ENCODE peak calls at places on chromosomes 11 and 22, in seven cellular contexts. U is right lobe of liver, Q is stomach, D is PC-9, P is adrenal gland, L is prostate gland, W is fibroblast of mammary gland. R is an unnamed sample.

GRCh38 chr11:59953463-59954218 is 10.2 kb upstream of the OOSP4A start:
- DNase-seq in W (no peak), L (no peak), U (no peak), D (no peak), Q (no peak), P (no peak), R (no peak)

GRCh38 chr11:64754124-64754918 is 5.5 kb downstream of the PYGM start:
- DNase-seq in W (no peak), D (no peak), Q (no peak), U (no peak), P (no peak), L (no peak), R (no peak)

GRCh38 chr11:48172818-48173609 is 43.6 kb upstream of the OR4B1 start:
- DNase-seq in P (peak), Q (peak), L (peak), D (peak), W (peak), U (peak), R (no peak)

GRCh38 chr11:72333657-72334056 is 89.7 kb upstream of the PHOX2A start:
- DNase-seq in D (no peak), Q (no peak), L (no peak), W (no peak), P (no peak), U (no peak), R (no peak)

GRCh38 chr11:94681852-94682251 is 86.3 kb upstream of the AMOTL1 start:
- DNase-seq in W (no peak), U (no peak), Q (no peak), P (no peak), L (no peak), D (no peak), R (no peak)

GRCh38 chr22:47176573-47177333 is 414.3 kb downstream of the TBC1D22A start:
- DNase-seq in Q (no peak), P (no peak), D (no peak), L (no peak), W (no peak), U (peak), R (no peak)

GRCh38 chr11:82864268-82864667 is 36.0 kb downstream of the PRCP start:
- DNase-seq in Q (peak), U (peak), P (peak), W (peak), D (peak), L (peak), R (no peak)

GRCh38 chr11:67372993-67373915 is at the start of gene CLCF1:
- DNase-seq in Q (peak), L (no peak), D (peak), P (peak), U (peak), W (peak), R (no peak)

GRCh38 chr11:80970016-80970516 is 1529.2 kb upstream of the TENM4 start:
- DNase-seq in Q (no peak), U (no peak), P (no peak), L (no peak), D (no peak), W (peak), R (no peak)

GRCh38 chr11:2688381-2689231 is 11.2 kb downstream of the KCNQ1OT1 start:
- DNase-seq in P (peak), U (no peak), L (no peak), W (no peak), D (no peak), Q (no peak), R (no peak)

GRCh38 chr11:70193411-70194292 is 9.4 kb upstream of the FADD start:
- DNase-seq in L (no peak), D (no peak), U (no peak), P (no peak), Q (no peak), W (no peak), R (no peak)

GRCh38 chr22:40193429-40194421 is 16.0 kb downstream of the TNRC6B start:
- DNase-seq in P (no peak), Q (no peak), L (no peak), D (no peak), U (no peak), W (peak), R (no peak)
- TF ChIP-seq CTCF in P (no peak), Q (no peak), L (peak), D (peak), U (no peak), W (peak), R (peak)

GRCh38 chr11:44315947-44316387 is 6.0 kb upstream of the ALX4 start:
- DNase-seq in D (no peak), L (no peak), P (peak), W (peak), Q (no peak), U (no peak), R (no peak)
- H3K4me3 ChIP-seq in D (no peak), L (no peak), P (no peak), W (peak), Q (peak), U (no peak), R (peak)

GRCh38 chr11:17762309-17762974 is 27.9 kb downstream of the KCNC1 start:
- DNase-seq in P (no peak), Q (no peak), U (no peak), L (no peak), D (no peak), W (no peak), R (no peak)
- TF ChIP-seq CTCF in P (no peak), Q (no peak), U (no peak), L (no peak), D (no peak), W (no peak), R (no peak)

DNA sequence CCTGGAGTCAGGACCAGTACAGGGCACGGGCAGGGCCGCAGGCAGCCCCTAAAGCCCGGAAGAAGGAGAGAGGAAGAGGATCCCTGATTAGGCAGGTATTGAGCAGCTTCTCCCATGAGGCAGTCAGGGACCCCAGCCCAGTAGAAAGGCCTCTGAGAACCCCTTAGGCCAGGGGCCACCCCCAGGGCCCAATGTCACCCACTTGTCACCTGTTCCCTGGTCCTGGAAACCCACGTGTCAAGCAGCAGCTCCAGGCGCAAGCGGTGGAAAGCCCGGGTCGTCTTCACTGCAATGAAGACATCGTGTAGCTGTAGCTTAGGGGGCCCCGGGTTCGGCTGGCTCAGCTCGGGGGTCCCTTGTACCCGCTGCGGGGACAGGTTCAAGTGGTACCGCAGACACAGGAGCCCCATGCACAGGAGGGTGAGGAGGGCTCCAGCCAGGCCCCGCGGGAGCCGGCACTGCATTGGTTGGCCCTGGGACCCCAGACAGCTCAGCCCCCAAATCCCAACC is 415 bp downstream of the MFNG start:
- DNase-seq in U (no peak), W (no peak), Q (no peak), D (no peak), P (no peak), L (no peak), R (no peak)
- H3K4me3 ChIP-seq in U (peak), W (no peak), Q (peak), D (no peak), P (peak), L (peak), R (no peak)

GRCh38 chr22:38201718-38202436 is at the start of gene MAFF:
- DNase-seq in P (peak), U (peak), W (peak), L (peak), Q (peak), D (peak), R (peak)

GRCh38 chr22:38203090-38203810 is 1.5 kb downstream of the MAFF start:
- DNase-seq in U (peak), L (peak), W (no peak), P (peak), D (peak), Q (peak), R (no peak)

GRCh38 chr22:38201371-38201717 is 450 bp upstream of the MAFF start:
- DNase-seq in L (no peak), D (no peak), Q (no peak), W (no peak), P (no peak), U (no peak), R (no peak)

GRCh38 chr22:38203855-38204497 is 2.2 kb downstream of the MAFF start:
- DNase-seq in D (no peak), Q (no peak), U (no peak), L (no peak), P (no peak), W (peak), R (no peak)

DNA sequence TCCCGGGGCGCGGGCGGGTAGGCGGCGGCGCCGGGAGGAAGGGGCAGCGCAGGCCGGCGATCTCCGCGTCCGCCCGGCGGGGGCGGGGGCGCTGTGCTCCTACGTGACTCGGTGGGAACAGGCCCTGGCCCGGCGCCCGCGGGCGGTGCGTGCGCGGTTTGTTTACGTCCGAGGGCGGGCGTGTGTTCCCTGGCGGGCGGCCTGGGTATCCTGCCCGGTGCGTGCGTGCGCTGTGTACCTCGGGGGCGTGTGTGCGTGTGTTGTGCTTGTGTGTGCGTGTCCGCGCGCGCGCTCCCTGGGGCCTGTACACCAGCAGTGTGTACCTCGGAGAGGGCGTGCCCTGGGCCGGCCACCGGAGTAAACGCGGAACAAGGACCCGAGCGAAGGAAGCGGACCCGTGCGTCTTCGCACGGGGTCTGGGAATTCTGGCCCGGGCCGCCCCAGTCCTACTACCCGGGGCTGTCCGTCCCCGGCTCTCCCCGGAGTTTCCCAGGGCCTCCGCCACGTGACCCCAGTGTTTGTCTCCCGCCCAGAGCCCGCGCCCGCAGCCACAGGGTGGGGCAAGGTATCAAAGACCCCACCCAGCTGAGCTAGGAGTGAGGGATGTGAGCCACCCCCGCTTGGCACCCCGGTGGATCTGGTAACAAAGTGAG is 769 bp downstream of the MAFF start:
- DNase-seq in P (peak), L (peak), Q (peak), D (peak), U (peak), W (peak), R (no peak)
- TF ChIP-seq CTCF in P (peak), L (peak), Q (no peak), D (no peak), U (peak), W (no peak), R (no peak)

GRCh38 chr11:61102667-61103491 is 590 bp downstream of the CD5 start:
- DNase-seq in P (no peak), L (no peak), U (no peak), Q (no peak), D (no peak), W (no peak), R (no peak)

GRCh38 chr11:61106296-61106695 is 4.0 kb downstream of the CD5 start:
- DNase-seq in U (no peak), L (no peak), Q (no peak), P (no peak), D (no peak), W (no peak), R (no peak)

GRCh38 chr11:61106906-61107470 is 4.7 kb downstream of the CD5 start:
- DNase-seq in W (no peak), D (no peak), Q (no peak), L (no peak), P (no peak), U (no peak), R (no peak)

GRCh38 chr11:61103851-61104423 is 1.6 kb downstream of the CD5 start:
- DNase-seq in U (no peak), D (no peak), P (no peak), W (no peak), L (no peak), Q (no peak), R (no peak)

DNA sequence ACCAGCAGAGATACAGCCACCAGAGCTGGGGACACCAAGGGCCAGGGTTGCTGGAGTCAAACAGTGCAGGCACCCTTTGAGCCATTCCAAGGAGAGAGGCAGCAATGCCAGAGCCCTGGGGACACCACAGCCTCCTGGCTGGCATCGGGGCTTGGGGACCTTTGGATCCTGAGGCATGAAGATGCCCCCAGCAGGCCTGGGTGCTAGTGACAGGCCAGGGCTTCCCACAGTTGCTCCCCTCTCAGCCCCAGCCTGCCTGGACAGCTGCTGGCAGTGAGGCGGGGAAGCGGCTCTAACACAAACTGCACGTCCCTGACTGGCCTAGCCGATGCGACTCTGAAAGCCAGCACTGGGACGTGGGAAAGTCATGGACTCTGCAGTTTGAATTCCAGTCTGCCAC is 2.7 kb downstream of the CD5 start:
- DNase-seq in L (no peak), W (no peak), P (no peak), D (no peak), Q (no peak), U (no peak), R (no peak)
- H3K4me3 ChIP-seq in L (no peak), W (no peak), P (no peak), D (no peak), Q (no peak), U (no peak), R (no peak)

GRCh38 chr11:43516316-43516820 is 157.6 kb downstream of the TTC17 start:
- DNase-seq in W (no peak), P (no peak), D (no peak), U (no peak), L (no peak), Q (no peak), R (no peak)

GRCh38 chr11:43517518-43517917 is 158.8 kb downstream of the TTC17 start:
- DNase-seq in P (no peak), D (no peak), Q (no peak), W (peak), U (no peak), L (no peak), R (no peak)

GRCh38 chr11:43518407-43519165 is 159.9 kb downstream of the TTC17 start:
- DNase-seq in L (no peak), U (no peak), W (peak), Q (no peak), P (peak), D (no peak), R (no peak)

GRCh38 chr11:43511959-43512358 is 153.2 kb downstream of the TTC17 start:
- DNase-seq in W (no peak), D (no peak), L (no peak), U (no peak), Q (no peak), P (no peak), R (no peak)

GRCh38 chr11:43515090-43515489 is 156.4 kb downstream of the TTC17 start:
- DNase-seq in L (no peak), Q (no peak), P (peak), D (no peak), W (no peak), U (no peak), R (no peak)
- TF ChIP-seq CTCF in L (no peak), Q (no peak), P (peak), D (peak), W (peak), U (no peak), R (no peak)